ENCODE peak calls at places on chromosomes 4 and X, in four cellular contexts. E, J, O and V are unnamed samples.
A peak's percentile ranks its signal among the peaks of the same experiment; 100 is the strongest.

GRCh38 chr4:824461-825062 is 1.4 kb downstream of the CPLX1 start:
- DNase-seq in E (peak; percentile 56), J (peak; percentile 39), O (no peak), V (no peak)

GRCh38 chrX:13028871-13029336 is 15.5 kb downstream of the FAM9C start:
- DNase-seq in E (peak; percentile 85), J (no peak), O (no peak), V (no peak)

GRCh38 chrX:150236304-150236703 is 126.8 kb upstream of the MAMLD1 start:
- DNase-seq in E (peak; percentile 16), J (no peak), O (peak; percentile 38), V (no peak)

GRCh38 chr4:143381171-143382118 is 44.8 kb downstream of the GAB1 start:
- DNase-seq in E (no peak), J (peak; percentile 84), O (no peak), V (no peak)

GRCh38 chr4:163350672-163351071 is 7.0 kb downstream of the NPY5R start:
- DNase-seq in E (no peak), J (no peak), O (no peak), V (no peak)

GRCh38 chr4:168695288-168695687 is 198.4 kb downstream of the PALLD start:
- DNase-seq in E (no peak), J (no peak), O (no peak), V (no peak)

GRCh38 chr4:73729534-73730165 is 10.7 kb upstream of the CXCL8 start:
- DNase-seq in E (peak; percentile 84), J (peak; percentile 57), O (no peak), V (no peak)

GRCh38 chr4:106422766-106423165 is 54.2 kb upstream of the GIMD1 start:
- DNase-seq in E (no peak), J (no peak), O (no peak), V (no peak)

GRCh38 chrX:78199851-78200250 is 60.4 kb upstream of the TAF9B start:
- DNase-seq in E (no peak), J (no peak), O (no peak), V (no peak)

GRCh38 chr4:42483426-42484379 is 86.4 kb downstream of the SHISA3 start:
- DNase-seq in E (no peak), J (no peak), O (no peak), V (no peak)

GRCh38 chrX:20530319-20530979 is 263.7 kb upstream of the RPS6KA3 start:
- DNase-seq in E (peak; percentile 83), J (no peak), O (no peak), V (no peak)

GRCh38 chrX:123975180-123975579 is 13.7 kb downstream of the STAG2 start:
- DNase-seq in E (no peak), J (no peak), O (no peak), V (no peak)

GRCh38 chr4:20254517-20255250 is 3.0 kb downstream of the SLIT2 start:
- DNase-seq in E (peak; percentile 76), J (peak; percentile 72), O (peak; percentile 86), V (peak; percentile 87)

GRCh38 chrX:150329888-150330287 is 33.2 kb upstream of the MAMLD1 start:
- DNase-seq in E (no peak), J (no peak), O (no peak), V (no peak)

GRCh38 chr4:86898562-86898961 is 6.3 kb upstream of the C4orf36 start:
- DNase-seq in E (peak; percentile 64), J (no peak), O (no peak), V (no peak)

GRCh38 chr4:29423836-29424721 is 1296.1 kb upstream of the PCDH7 start:
- DNase-seq in E (no peak), J (no peak), O (no peak), V (no peak)

GRCh38 chr4:26061248-26061986 is 147.4 kb downstream of the SMIM20 start:
- DNase-seq in E (peak; percentile 77), J (no peak), O (no peak), V (no peak)

GRCh38 chrX:154349359-154349935 is 25.0 kb downstream of the FLNA start:
- DNase-seq in E (no peak), J (peak; percentile 76), O (no peak), V (peak; percentile 74)

GRCh38 chr4:81482344-81482743 is 10.6 kb upstream of the RASGEF1B start:
- DNase-seq in E (no peak), J (no peak), O (no peak), V (no peak)

GRCh38 chrX:17591741-17592110 is 145.6 kb upstream of the SCML1 start:
- DNase-seq in E (no peak), J (no peak), O (no peak), V (no peak)

GRCh38 chr4:40367451-40367850 is 32.3 kb downstream of the CHRNA9 start:
- DNase-seq in E (no peak), J (no peak), O (no peak), V (no peak)

GRCh38 chrX:25070038-25070437 is 54.3 kb upstream of the ARX start:
- DNase-seq in E (no peak), J (no peak), O (no peak), V (no peak)

GRCh38 chr4:38753021-38753806 is 29.6 kb downstream of the TLR10 start:
- DNase-seq in E (peak; percentile 97), J (peak; percentile 97), O (peak; percentile 95), V (no peak)

GRCh38 chrX:47664737-47665136 is 5.8 kb upstream of the UXT start:
- DNase-seq in E (no peak), J (no peak), O (peak; percentile 8), V (no peak)

GRCh38 chr4:76694056-76694455 is 203.9 kb downstream of the SOWAHB start:
- DNase-seq in E (no peak), J (no peak), O (no peak), V (no peak)

GRCh38 chrX:50812995-50813842 is 775 bp downstream of the SHROOM4 start:
- DNase-seq in E (peak; percentile 82), J (peak; percentile 82), O (peak; percentile 82), V (peak; percentile 88)

GRCh38 chr4:126592088-126592487 is 1040.7 kb upstream of the INTU start:
- DNase-seq in E (no peak), J (no peak), O (no peak), V (no peak)

GRCh38 chr4:58602022-58602421 is 1491.8 kb upstream of the IGFBP7 start:
- DNase-seq in E (no peak), J (no peak), O (no peak), V (no peak)

GRCh38 chr4:171812377-171813194 is 618 bp upstream of the GALNTL6 start:
- DNase-seq in E (peak; percentile 78), J (peak; percentile 71), O (no peak), V (peak; percentile 85)

GRCh38 chrX:106874075-106874474 is 29.1 kb downstream of the RIPPLY1 start:
- DNase-seq in E (no peak), J (no peak), O (no peak), V (no peak)

GRCh38 chr4:80592950-80593349 is 257.4 kb downstream of the CFAP299 start:
- DNase-seq in E (no peak), J (no peak), O (no peak), V (no peak)

GRCh38 chr4:57404463-57404862 is 294.3 kb upstream of the IGFBP7 start:
- DNase-seq in E (no peak), J (no peak), O (no peak), V (no peak)

GRCh38 chr4:5969336-5969735 is 48.9 kb downstream of the C4orf50 start:
- DNase-seq in E (peak; percentile 33), J (no peak), O (no peak), V (no peak)

GRCh38 chr4:3254302-3255131 is 5.6 kb downstream of the MSANTD1 start:
- DNase-seq in E (peak; percentile 34), J (peak; percentile 55), O (no peak), V (peak; percentile 80)

GRCh38 chr4:3252480-3252828 is 3.5 kb downstream of the MSANTD1 start:
- DNase-seq in E (no peak), J (no peak), O (no peak), V (no peak)

GRCh38 chr4:3251691-3252479 is 2.9 kb downstream of the MSANTD1 start:
- DNase-seq in E (peak; percentile 34), J (peak; percentile 68), O (no peak), V (peak; percentile 83)

GRCh38 chr4:3253808-3254207 is 4.8 kb downstream of the MSANTD1 start:
- DNase-seq in E (peak; percentile 45), J (peak; percentile 59), O (no peak), V (peak; percentile 80)

DNA sequence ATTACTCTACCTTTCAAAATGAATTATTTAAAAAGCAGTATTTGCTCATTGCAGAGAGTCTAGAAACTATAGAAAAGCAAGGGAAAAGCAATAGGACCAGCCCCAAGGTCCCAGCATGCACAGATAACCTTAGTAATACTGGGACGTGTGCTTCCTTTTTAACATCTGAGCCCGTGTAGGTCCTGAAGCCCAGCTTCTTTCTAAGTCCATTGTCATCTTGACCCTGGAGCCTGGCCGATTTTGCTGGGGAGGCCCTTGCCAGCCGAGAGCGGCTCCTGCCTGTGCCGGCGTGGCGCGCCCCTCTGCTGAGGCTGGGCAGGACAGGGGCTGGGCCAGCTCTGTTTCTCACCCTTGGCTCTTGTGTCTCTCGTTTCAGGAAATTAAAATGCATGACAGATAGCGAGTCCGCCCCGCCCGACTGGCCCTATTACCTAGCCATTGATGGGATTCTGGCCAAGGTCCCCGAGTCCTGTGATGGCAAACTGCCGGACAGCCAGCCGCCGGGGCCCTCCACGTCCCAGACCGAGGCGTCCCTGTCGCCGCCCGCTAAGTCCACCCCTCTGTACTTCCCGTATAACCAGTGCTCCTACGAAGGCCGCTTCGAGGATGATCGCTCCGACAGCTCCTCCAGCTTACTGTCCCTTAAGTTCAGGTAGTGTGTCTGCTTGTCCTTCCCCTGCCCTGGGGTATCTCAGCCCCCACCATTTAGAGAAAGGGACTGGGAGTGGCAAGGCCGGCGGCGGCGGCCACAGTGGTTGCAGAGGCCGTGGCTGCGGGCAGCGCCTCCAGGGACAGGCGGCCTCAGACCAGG is 4.1 kb downstream of the MSANTD1 start:
- DNase-seq in E (peak; percentile 43), J (peak; percentile 57), O (no peak), V (peak; percentile 84)
- TF ChIP-seq CTCF in E (no peak), J (no peak), O (no peak), V (no peak)

GRCh38 chrX:76550016-76550415 is 122.5 kb downstream of the MAGEE1 start:
- DNase-seq in E (no peak), J (no peak), O (no peak), V (no peak)

GRCh38 chrX:76555269-76555668 is 127.8 kb downstream of the MAGEE1 start:
- DNase-seq in E (no peak), J (no peak), O (no peak), V (no peak)

DNA sequence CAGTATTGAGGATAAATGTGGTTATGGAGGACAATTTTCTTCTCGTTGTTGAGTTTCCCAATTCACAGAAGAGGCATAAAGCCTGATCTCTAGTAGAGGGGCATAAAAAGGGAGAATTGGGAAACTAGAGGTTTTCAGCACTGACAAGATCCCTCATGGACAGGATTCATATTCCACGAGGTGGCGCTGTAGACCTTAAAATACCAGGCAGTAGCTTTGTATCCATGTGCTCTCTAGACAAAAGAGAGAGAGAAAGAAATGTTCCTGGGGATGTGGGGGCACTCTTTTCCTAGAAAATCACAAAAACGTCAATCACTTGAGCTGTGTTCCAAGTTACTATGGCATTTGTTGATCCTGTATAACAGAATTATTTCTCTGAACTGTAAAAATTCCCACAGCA is 128.3 kb downstream of the MAGEE1 start:
- DNase-seq in E (peak; percentile 81), J (no peak), O (no peak), V (no peak)
- TF ChIP-seq CTCF in E (peak; percentile 74), J (no peak), O (peak; percentile 10), V (peak; percentile 30)

DNA sequence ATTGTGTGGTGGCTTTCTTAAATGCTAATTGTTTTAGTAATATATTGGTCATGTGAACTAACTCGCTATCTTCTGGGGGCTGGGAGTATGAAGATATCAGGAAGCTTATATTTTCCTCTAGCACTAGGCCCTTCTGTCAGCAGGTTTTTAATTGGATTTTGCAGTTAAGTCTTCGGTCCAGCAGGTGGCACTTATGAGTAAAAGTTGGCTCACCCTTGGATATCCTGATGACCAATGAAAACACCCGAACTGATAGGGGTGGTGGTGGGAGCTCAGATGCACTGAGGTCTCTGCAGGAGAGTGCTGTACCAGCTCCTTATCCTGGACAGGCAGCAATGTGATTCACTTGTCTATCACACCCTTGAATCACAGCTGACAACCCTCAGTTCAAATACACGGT is 1365.8 kb upstream of the DIAPH2 start:
- DNase-seq in E (peak; percentile 77), J (no peak), O (no peak), V (no peak)
- TF ChIP-seq CTCF in E (peak; percentile 75), J (no peak), O (no peak), V (peak; percentile 46)

GRCh38 chrX:2614911-2615310 is 76.2 kb upstream of the CD99 start:
- DNase-seq in E (no peak), J (no peak), O (no peak), V (no peak)
- TF ChIP-seq CTCF in E (peak; percentile 72), J (peak; percentile 8), O (peak; percentile 65), V (peak; percentile 82)